ENCODE peak calls at places on chromosomes 11 and 22, in ten cellular contexts. D, U, T, X, E, R, H, K, B and A are unnamed samples.

GRCh38 chr11:43507171-43507570 is 148.5 kb downstream of the TTC17 start:
- DNase-seq in R (no peak), E (no peak), X (no peak), H (no peak), U (no peak), B (no peak), T (no peak), D (no peak), K (no peak), A (no peak)

GRCh38 chr11:64817476-64817875 is 7.1 kb upstream of the MEN1 start:
- DNase-seq in B (no peak), R (no peak), H (no peak), X (no peak), U (no peak), E (no peak), D (no peak), K (no peak), T (no peak), A (no peak)

GRCh38 chr11:64053699-64054098 is 18.0 kb downstream of the FLRT1 start:
- DNase-seq in U (no peak), B (no peak), D (no peak), H (no peak), X (no peak), E (no peak), K (peak), T (no peak), R (no peak), A (no peak)

GRCh38 chr11:12285106-12285505 is 92.3 kb upstream of the PARVA start:
- DNase-seq in X (peak), D (no peak), E (no peak), K (no peak), R (no peak), U (no peak), H (no peak), T (no peak), B (peak), A (no peak)

GRCh38 chr22:35634015-35634414 is 14.2 kb upstream of the APOL6 start:
- DNase-seq in D (no peak), K (peak), H (no peak), T (no peak), R (no peak), X (no peak), E (no peak), U (no peak), B (no peak), A (no peak)

GRCh38 chr22:50523806-50524663 is 1.4 kb downstream of the SCO2 start:
- DNase-seq in H (no peak), B (no peak), K (no peak), U (no peak), R (no peak), T (no peak), X (no peak), E (no peak), D (no peak), A (no peak)

GRCh38 chr11:911031-911889 is 650 bp upstream of the CHID1 start:
- DNase-seq in X (no peak), T (peak), U (peak), E (peak), H (peak), R (peak), B (peak), D (no peak), K (peak), A (no peak)

GRCh38 chr11:88421530-88421929 is 84.0 kb upstream of the CTSC start:
- DNase-seq in T (no peak), K (peak), H (no peak), E (no peak), R (no peak), B (peak), D (no peak), U (peak), X (no peak), A (no peak)

GRCh38 chr11:117998664-117999353 is 12.6 kb downstream of the IL10RA start:
- DNase-seq in H (no peak), R (no peak), D (no peak), B (no peak), U (no peak), E (no peak), T (no peak), K (no peak), X (no peak), A (no peak)

GRCh38 chr11:36469881-36470802 is 39.9 kb downstream of the TRAF6 start:
- DNase-seq in E (no peak), R (no peak), X (no peak), B (peak), T (no peak), U (no peak), H (no peak), K (no peak), D (no peak), A (no peak)

GRCh38 chr11:30424336-30424735 is 101.4 kb downstream of the ARL14EP start:
- DNase-seq in X (no peak), H (no peak), B (no peak), K (no peak), E (peak), T (no peak), D (no peak), U (no peak), R (no peak), A (no peak)

GRCh38 chr11:12294613-12295012 is 82.8 kb upstream of the PARVA start:
- DNase-seq in T (no peak), U (no peak), B (no peak), D (no peak), R (no peak), X (no peak), E (no peak), K (no peak), H (no peak), A (no peak)

GRCh38 chr11:59097113-59097708 is 9.8 kb upstream of the FAM111B start:
- DNase-seq in K (peak), H (peak), E (peak), B (peak), D (no peak), U (peak), R (peak), X (peak), T (peak), A (no peak)